ENCODE peak calls at places on chromosomes 7 and 10, in eight cellular contexts. One of them, this sample, is unnamed.

GRCh38 chr10:47034511-47035051 is 123.4 kb downstream of the PTPN20 start:
- DNase-seq in A549: no peak
- DNase-seq in GM12878: no peak
- DNase-seq in IMR-90: no peak
- DNase-seq in Peyer's patch: no peak
- DNase-seq in uterus: peak
- DNase-seq in right lobe of liver: peak
- DNase-seq in thyroid gland: no peak
- DNase-seq in this sample: peak

GRCh38 chr10:16612148-16612742 is 90.6 kb upstream of the C1QL3 start:
- DNase-seq in A549: no peak
- DNase-seq in GM12878: no peak
- DNase-seq in IMR-90: peak
- DNase-seq in Peyer's patch: no peak
- DNase-seq in uterus: no peak
- DNase-seq in right lobe of liver: no peak
- DNase-seq in thyroid gland: no peak
- DNase-seq in this sample: peak

GRCh38 chr7:132225216-132226030 is 350.8 kb downstream of the PLXNA4 start:
- DNase-seq in A549: peak
- DNase-seq in GM12878: no peak
- DNase-seq in IMR-90: no peak
- DNase-seq in Peyer's patch: no peak
- DNase-seq in uterus: no peak
- DNase-seq in right lobe of liver: peak
- DNase-seq in thyroid gland: no peak
- DNase-seq in this sample: no peak

GRCh38 chr10:3836222-3836820 is 51.3 kb upstream of the KLF6 start:
- DNase-seq in A549: no peak
- DNase-seq in GM12878: peak
- DNase-seq in IMR-90: no peak
- DNase-seq in Peyer's patch: no peak
- DNase-seq in uterus: no peak
- DNase-seq in right lobe of liver: no peak
- DNase-seq in thyroid gland: no peak
- DNase-seq in this sample: no peak

GRCh38 chr7:155972651-155973349 is 160.5 kb upstream of the SHH start:
- DNase-seq in A549: no peak
- DNase-seq in GM12878: no peak
- DNase-seq in IMR-90: no peak
- DNase-seq in Peyer's patch: peak
- DNase-seq in uterus: no peak
- DNase-seq in right lobe of liver: no peak
- DNase-seq in thyroid gland: no peak
- DNase-seq in this sample: no peak

GRCh38 chr7:95172420-95172819 is 151.9 kb downstream of the PON1 start:
- DNase-seq in A549: no peak
- DNase-seq in GM12878: no peak
- DNase-seq in IMR-90: no peak
- DNase-seq in Peyer's patch: no peak
- DNase-seq in uterus: no peak
- DNase-seq in right lobe of liver: no peak
- DNase-seq in thyroid gland: no peak
- DNase-seq in this sample: no peak

GRCh38 chr7:23014681-23015080 is 751 bp upstream of the HYCC1 start:
- DNase-seq in A549: no peak
- DNase-seq in GM12878: no peak
- DNase-seq in IMR-90: no peak
- DNase-seq in Peyer's patch: no peak
- DNase-seq in uterus: no peak
- DNase-seq in right lobe of liver: no peak
- DNase-seq in thyroid gland: no peak
- DNase-seq in this sample: no peak

GRCh38 chr7:875476-876076 is 778 bp upstream of the GET4 start:
- DNase-seq in A549: no peak
- DNase-seq in GM12878: no peak
- DNase-seq in IMR-90: no peak
- DNase-seq in Peyer's patch: no peak
- DNase-seq in uterus: peak
- DNase-seq in right lobe of liver: peak
- DNase-seq in thyroid gland: no peak
- DNase-seq in this sample: peak

GRCh38 chr7:128361463-128362441 is at the start of gene PRRT4:
- DNase-seq in A549: peak
- DNase-seq in GM12878: no peak
- DNase-seq in IMR-90: no peak
- DNase-seq in Peyer's patch: no peak
- DNase-seq in uterus: peak
- DNase-seq in right lobe of liver: peak
- DNase-seq in thyroid gland: peak
- DNase-seq in this sample: peak

GRCh38 chr10:24034571-24034970 is 174.4 kb upstream of the KIAA1217 start:
- DNase-seq in A549: no peak
- DNase-seq in GM12878: no peak
- DNase-seq in IMR-90: no peak
- DNase-seq in Peyer's patch: no peak
- DNase-seq in uterus: no peak
- DNase-seq in right lobe of liver: no peak
- DNase-seq in thyroid gland: peak
- DNase-seq in this sample: peak

GRCh38 chr7:127731431-127732080 is 79.6 kb downstream of the SND1 start:
- DNase-seq in A549: no peak
- DNase-seq in GM12878: no peak
- DNase-seq in IMR-90: no peak
- DNase-seq in Peyer's patch: no peak
- DNase-seq in uterus: no peak
- DNase-seq in right lobe of liver: no peak
- DNase-seq in thyroid gland: no peak
- DNase-seq in this sample: no peak

GRCh38 chr7:74501298-74501697 is 47.6 kb downstream of the GTF2IRD1 start:
- DNase-seq in A549: no peak
- DNase-seq in GM12878: no peak
- DNase-seq in IMR-90: no peak
- DNase-seq in Peyer's patch: no peak
- DNase-seq in uterus: no peak
- DNase-seq in right lobe of liver: peak
- DNase-seq in thyroid gland: peak
- DNase-seq in this sample: peak

GRCh38 chr10:104483582-104483981 is 129.9 kb downstream of the CFAP58 start:
- DNase-seq in A549: no peak
- DNase-seq in GM12878: no peak
- DNase-seq in IMR-90: no peak
- DNase-seq in Peyer's patch: no peak
- DNase-seq in uterus: no peak
- DNase-seq in right lobe of liver: no peak
- DNase-seq in thyroid gland: no peak
- DNase-seq in this sample: no peak

GRCh38 chr7:109460296-109460695 is 890.6 kb downstream of the DNAJB9 start:
- DNase-seq in A549: no peak
- DNase-seq in GM12878: no peak
- DNase-seq in IMR-90: no peak
- DNase-seq in Peyer's patch: no peak
- DNase-seq in uterus: no peak
- DNase-seq in right lobe of liver: no peak
- DNase-seq in thyroid gland: no peak
- DNase-seq in this sample: no peak

GRCh38 chr7:116582164-116582732 is 57.4 kb downstream of the CAV1 start:
- DNase-seq in A549: no peak
- DNase-seq in GM12878: no peak
- DNase-seq in IMR-90: peak
- DNase-seq in Peyer's patch: no peak
- DNase-seq in uterus: no peak
- DNase-seq in right lobe of liver: no peak
- DNase-seq in thyroid gland: no peak
- DNase-seq in this sample: no peak

GRCh38 chr7:146346096-146346495 is 229.5 kb downstream of the CNTNAP2 start:
- DNase-seq in A549: no peak
- DNase-seq in GM12878: no peak
- DNase-seq in IMR-90: no peak
- DNase-seq in Peyer's patch: no peak
- DNase-seq in uterus: no peak
- DNase-seq in right lobe of liver: no peak
- DNase-seq in thyroid gland: no peak
- DNase-seq in this sample: no peak

GRCh38 chr7:137003071-137003470 is 134.6 kb downstream of the CHRM2 start:
- DNase-seq in A549: no peak
- DNase-seq in GM12878: no peak
- DNase-seq in IMR-90: no peak
- DNase-seq in Peyer's patch: no peak
- DNase-seq in uterus: no peak
- DNase-seq in right lobe of liver: no peak
- DNase-seq in thyroid gland: no peak
- DNase-seq in this sample: no peak

GRCh38 chr10:110083884-110084283 is 76.1 kb downstream of the ADD3 start:
- DNase-seq in A549: no peak
- DNase-seq in GM12878: no peak
- DNase-seq in IMR-90: peak
- DNase-seq in Peyer's patch: no peak
- DNase-seq in uterus: no peak
- DNase-seq in right lobe of liver: no peak
- DNase-seq in thyroid gland: peak
- DNase-seq in this sample: no peak
- H3K27ac ChIP-seq in A549: peak
- H3K27ac ChIP-seq in GM12878: peak
- H3K27ac ChIP-seq in IMR-90: no peak
- H3K27ac ChIP-seq in Peyer's patch: no peak
- H3K27ac ChIP-seq in uterus: no peak
- H3K27ac ChIP-seq in right lobe of liver: no peak
- H3K27ac ChIP-seq in thyroid gland: peak
- H3K27ac ChIP-seq in this sample: no peak

DNA sequence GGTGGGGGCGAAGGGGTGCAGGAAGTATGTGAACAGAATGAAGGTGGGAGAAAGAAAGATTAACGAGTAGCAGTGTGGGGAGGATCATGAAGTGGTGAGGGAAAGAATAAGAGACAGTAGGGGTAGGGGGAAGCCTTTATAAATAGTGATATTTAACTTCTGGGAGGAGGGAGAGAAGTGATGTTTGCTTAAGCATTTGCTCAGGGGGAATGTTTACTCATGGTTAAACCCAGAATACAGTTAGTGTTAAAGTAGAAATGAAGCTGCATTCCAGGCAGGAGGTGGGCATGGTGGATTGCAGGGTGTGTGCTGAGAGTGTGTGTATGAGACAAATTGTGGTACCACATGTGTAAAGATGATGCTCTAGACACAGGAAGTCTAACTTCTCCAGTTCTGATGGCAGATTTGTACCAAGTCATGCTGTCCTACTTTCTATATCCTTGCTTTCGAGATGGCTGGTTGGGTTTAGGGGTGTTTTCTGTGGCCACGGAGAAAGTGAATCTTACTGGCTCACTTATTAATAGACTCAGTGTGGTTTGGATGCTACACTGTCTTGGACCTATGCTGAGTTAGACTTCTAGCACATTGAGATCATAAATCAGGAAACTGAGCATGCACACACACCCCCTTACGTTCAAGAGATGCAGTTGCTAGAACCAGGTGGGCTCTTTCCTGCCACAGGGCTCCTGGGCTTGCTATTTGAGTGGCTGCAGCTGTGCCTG is 10.6 kb upstream of the DNMBP start:
- DNase-seq in A549: peak
- DNase-seq in GM12878: peak
- DNase-seq in IMR-90: no peak
- DNase-seq in Peyer's patch: no peak
- DNase-seq in uterus: no peak
- DNase-seq in right lobe of liver: no peak
- DNase-seq in thyroid gland: no peak
- DNase-seq in this sample: no peak
- TF ChIP-seq POLR2A in A549: no peak
- TF ChIP-seq POLR2A in GM12878: no peak
- TF ChIP-seq POLR2A in IMR-90: no peak
- TF ChIP-seq POLR2A in Peyer's patch: no peak
- TF ChIP-seq POLR2A in uterus: no peak
- TF ChIP-seq POLR2A in right lobe of liver: no peak
- TF ChIP-seq POLR2A in thyroid gland: no peak
- TF ChIP-seq POLR2A in this sample: no peak

DNA sequence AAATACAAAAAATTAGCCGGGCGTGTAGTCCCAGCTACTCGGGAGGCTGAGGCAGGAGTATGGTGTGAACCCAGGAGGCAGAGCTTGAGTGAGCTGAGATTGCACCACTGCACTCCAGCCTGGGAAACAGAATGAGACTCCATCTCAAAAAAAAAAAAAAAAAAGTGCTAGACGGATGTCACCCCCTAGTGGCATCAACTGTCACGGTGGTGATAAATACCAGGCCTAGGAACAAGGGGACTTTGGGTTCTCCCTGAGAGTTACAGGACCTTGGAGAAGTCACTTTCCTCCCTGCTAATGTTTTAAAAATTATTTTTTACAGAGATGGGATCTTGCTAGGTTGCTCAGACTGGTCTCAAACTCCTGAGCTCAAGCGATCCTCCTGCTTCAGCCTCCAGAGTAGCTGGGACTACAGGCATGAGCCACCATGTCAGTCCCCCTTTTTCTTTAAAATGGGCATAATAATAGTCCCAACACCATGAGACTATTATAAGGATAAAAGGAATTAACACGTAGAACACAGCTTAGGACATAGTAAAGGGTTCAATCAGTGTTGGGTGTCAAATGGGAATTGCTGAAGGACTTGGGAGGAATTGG is 2.6 kb upstream of the TMEM130 start:
- DNase-seq in A549: peak
- DNase-seq in GM12878: no peak
- DNase-seq in IMR-90: no peak
- DNase-seq in Peyer's patch: no peak
- DNase-seq in uterus: no peak
- DNase-seq in right lobe of liver: peak
- DNase-seq in thyroid gland: no peak
- DNase-seq in this sample: no peak
- TF ChIP-seq CTCF in A549: peak
- TF ChIP-seq CTCF in GM12878: peak
- TF ChIP-seq CTCF in IMR-90: peak
- TF ChIP-seq CTCF in Peyer's patch: no peak
- TF ChIP-seq CTCF in uterus: no peak
- TF ChIP-seq CTCF in right lobe of liver: peak
- TF ChIP-seq CTCF in thyroid gland: no peak
- TF ChIP-seq CTCF in this sample: peak

GRCh38 chr10:60572511-60573194 is 183.0 kb upstream of the ANK3 start:
- DNase-seq in A549: no peak
- DNase-seq in GM12878: no peak
- DNase-seq in IMR-90: peak
- DNase-seq in Peyer's patch: no peak
- DNase-seq in uterus: no peak
- DNase-seq in right lobe of liver: peak
- DNase-seq in thyroid gland: peak
- DNase-seq in this sample: no peak
- H3K27ac ChIP-seq in A549: no peak
- H3K27ac ChIP-seq in GM12878: no peak
- H3K27ac ChIP-seq in IMR-90: no peak
- H3K27ac ChIP-seq in Peyer's patch: no peak
- H3K27ac ChIP-seq in uterus: no peak
- H3K27ac ChIP-seq in right lobe of liver: no peak
- H3K27ac ChIP-seq in thyroid gland: peak
- H3K27ac ChIP-seq in this sample: no peak

This sample was measured in adrenal gland.